ENCODE peak calls at places on chromosomes 5 and 9, in four cellular contexts. F is lower leg skin, J is brain microvascular endothelial cell, E is epithelial cell of esophagus. N is an unnamed sample.
A peak's percentile ranks its signal among the peaks of the same experiment; 100 is the strongest.

GRCh38 chr5:108148715-108149139 is 233.2 kb downstream of the FBXL17 start:
- DNase-seq in F (no peak), J (peak; percentile 32), E (peak; percentile 24), N (peak; percentile 0)

GRCh38 chr5:98541641-98542040 is 231.8 kb upstream of the RGMB start:
- DNase-seq in F (no peak), J (no peak), E (no peak), N (no peak)

GRCh38 chr5:963673-964531 is 44.7 kb upstream of the NKD2 start:
- DNase-seq in F (peak; percentile 84), J (no peak), E (no peak), N (no peak)

GRCh38 chr9:89367726-89368437 is 49.6 kb downstream of the SECISBP2 start:
- DNase-seq in F (no peak), J (no peak), E (no peak), N (no peak)

GRCh38 chr5:128349044-128349629 is 188.9 kb downstream of the FBN2 start:
- DNase-seq in F (no peak), J (no peak), E (peak; percentile 98), N (no peak)

GRCh38 chr9:127166651-127167524 is 44.5 kb upstream of the ANGPTL2 start:
- DNase-seq in F (peak; percentile 84), J (no peak), E (peak; percentile 98), N (no peak)

GRCh38 chr9:73738741-73739530 is 587.3 kb downstream of the ANXA1 start:
- DNase-seq in F (no peak), J (no peak), E (no peak), N (no peak)

GRCh38 chr5:168314735-168315411 is 23.4 kb downstream of the WWC1 start:
- DNase-seq in F (no peak), J (peak; percentile 85), E (peak; percentile 93), N (peak; percentile 89)

GRCh38 chr9:20640331-20641187 is 18.3 kb upstream of the MLLT3 start:
- DNase-seq in F (peak; percentile 86), J (peak; percentile 13), E (peak; percentile 89), N (peak; percentile 65)

GRCh38 chr5:98877600-98877999 is 51.2 kb downstream of the CHD1 start:
- DNase-seq in F (no peak), J (no peak), E (no peak), N (no peak)

GRCh38 chr9:13755551-13755950 is 476.1 kb upstream of the MPDZ start:
- DNase-seq in F (no peak), J (no peak), E (peak; percentile 27), N (no peak)

GRCh38 chr9:101176384-101176783 is 147.9 kb downstream of the PLPPR1 start:
- DNase-seq in F (no peak), J (no peak), E (no peak), N (no peak)

GRCh38 chr5:168820776-168821302 is 241.7 kb upstream of the PANK3 start:
- DNase-seq in F (no peak), J (no peak), E (no peak), N (no peak)

GRCh38 chr5:64973226-64973625 is 204.5 kb downstream of the CWC27 start:
- DNase-seq in F (no peak), J (no peak), E (no peak), N (no peak)

GRCh38 chr5:95178046-95178651 is 106.7 kb downstream of the MCTP1 start:
- DNase-seq in F (no peak), J (peak; percentile 85), E (no peak), N (peak; percentile 68)

GRCh38 chr9:127022913-127023665 is 99.3 kb downstream of the ANGPTL2 start:
- DNase-seq in F (no peak), J (no peak), E (no peak), N (no peak)

GRCh38 chr5:58317808-58318207 is 142.1 kb downstream of the PLK2 start:
- DNase-seq in F (no peak), J (no peak), E (no peak), N (no peak)

GRCh38 chr9:18023332-18023731 is 444.5 kb downstream of the SH3GL2 start:
- DNase-seq in F (no peak), J (peak; percentile 2), E (no peak), N (no peak)

GRCh38 chr9:77455312-77455927 is 192.7 kb downstream of the GNA14 start:
- DNase-seq in F (no peak), J (no peak), E (peak; percentile 54), N (no peak)

GRCh38 chr9:123643518-123643917 is 286.4 kb downstream of the DENND1A start:
- DNase-seq in F (no peak), J (no peak), E (peak; percentile 75), N (no peak)

GRCh38 chr5:95809414-95809960 is 13.0 kb downstream of the GLRX start:
- DNase-seq in F (no peak), J (no peak), E (no peak), N (no peak)

GRCh38 chr5:109743770-109744212 is 54.1 kb downstream of the MAN2A1 start:
- DNase-seq in F (no peak), J (peak; percentile 96), E (peak; percentile 92), N (peak; percentile 77)

DNA sequence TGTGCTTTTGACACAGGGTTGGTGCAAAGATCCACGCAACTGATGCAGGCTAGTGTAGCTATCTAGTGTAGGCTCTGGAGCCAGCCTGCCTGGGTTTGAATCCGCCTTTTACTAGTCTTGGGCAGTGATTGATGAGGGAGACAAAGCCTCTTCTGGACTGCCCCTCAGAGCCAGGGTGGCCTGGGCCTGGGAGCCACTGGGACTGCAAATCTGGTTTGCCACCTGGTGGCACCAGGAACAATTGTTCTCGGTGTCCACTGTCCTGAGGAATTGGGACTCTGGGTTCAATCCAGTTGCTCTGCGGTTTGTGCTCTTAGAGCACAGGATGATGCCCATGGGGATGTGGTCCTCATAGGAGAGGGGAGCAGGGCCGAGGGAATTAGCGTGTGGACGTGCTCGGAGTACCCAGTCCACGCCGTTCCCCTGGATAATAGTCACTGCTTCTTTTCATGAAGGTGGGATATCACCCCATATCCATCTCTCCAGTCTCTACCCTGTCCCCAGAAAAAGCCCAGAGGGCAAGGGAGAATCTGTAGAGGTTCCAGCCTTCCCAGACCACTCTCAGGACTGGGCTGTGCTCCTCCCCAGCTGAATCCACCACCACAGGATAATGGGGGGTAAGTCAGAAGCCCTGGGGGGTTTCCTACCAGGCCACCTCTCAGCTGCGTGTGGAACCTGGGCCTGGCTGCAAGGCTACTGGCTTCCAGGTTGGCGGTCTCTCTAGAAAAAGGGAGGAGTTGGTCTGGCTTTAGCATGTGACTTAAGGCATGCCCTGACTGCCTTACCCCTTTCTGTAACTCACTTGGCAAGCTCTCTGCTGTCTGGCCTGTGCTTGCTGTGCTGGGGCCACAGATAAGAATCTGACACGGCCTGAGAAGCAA is 1.9 kb downstream of the B4GALT7 start:
- DNase-seq in F (peak; percentile 74), J (no peak), E (no peak), N (no peak)
- H3K4me3 ChIP-seq in F (no peak overlapping the region), J (no peak overlapping the region), E (no peak overlapping the region), N (no peak overlapping the region)

GRCh38 chr9:133441571-133441970 is 18.2 kb upstream of the CACFD1 start:
- DNase-seq in F (no peak), J (no peak), E (no peak), N (no peak)

GRCh38 chr9:133439337-133439736 is 17.2 kb downstream of the ADAMTS13 start:
- DNase-seq in F (no peak), J (no peak), E (no peak), N (no peak)

GRCh38 chr9:133440884-133441283 is 18.7 kb downstream of the ADAMTS13 start:
- DNase-seq in F (no peak), J (no peak), E (peak; percentile 23), N (no peak)

GRCh38 chr9:133436706-133437105 is 14.5 kb downstream of the ADAMTS13 start:
- DNase-seq in F (no peak), J (no peak), E (no peak), N (no peak)

GRCh38 chr9:133437753-133438531 is 15.8 kb downstream of the ADAMTS13 start:
- DNase-seq in F (no peak), J (no peak), E (peak; percentile 19), N (no peak)
- TF ChIP-seq CTCF in F (no peak), J (no peak), E (peak; percentile 29), N (no peak)

DNA sequence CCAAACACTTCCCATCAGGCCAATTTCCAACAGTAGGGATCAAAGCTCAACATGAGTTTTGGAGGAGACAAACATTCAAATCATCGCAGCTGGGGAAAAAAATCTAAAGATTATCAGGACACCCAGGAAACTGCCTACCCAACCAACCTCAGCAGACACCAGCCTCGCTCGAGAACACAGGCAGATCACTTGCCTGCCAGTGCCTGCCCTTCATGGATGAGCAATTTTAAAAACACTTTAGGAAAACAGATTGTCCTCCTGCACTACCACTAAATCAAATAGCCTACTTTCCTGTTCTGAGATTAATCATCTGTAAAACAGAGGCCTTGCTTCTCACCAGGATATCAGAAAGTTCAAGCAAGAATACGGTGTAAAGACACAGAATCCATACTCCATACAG is 14.7 kb upstream of the TMEM174 start:
- DNase-seq in F (no peak), J (no peak), E (peak; percentile 56), N (no peak)
- H3K4me3 ChIP-seq in F (no peak overlapping the region), J (no peak overlapping the region), E (no peak overlapping the region), N (no peak overlapping the region)

GRCh38 chr9:137665697-137666504 is 47.1 kb downstream of the EHMT1 start:
- DNase-seq in F (no peak), J (peak; percentile 32), E (no peak), N (no peak)
- TF ChIP-seq CTCF in F (no peak), J (peak; percentile 41), E (no peak), N (peak; percentile 38)

GRCh38 chr9:132001550-132001949 is 78.1 kb downstream of the MED27 start:
- DNase-seq in F (no peak), J (no peak), E (no peak), N (no peak)
- H3K4me3 ChIP-seq in F (no peak overlapping the region), J (no peak overlapping the region), E (no peak overlapping the region), N (no peak overlapping the region)

DNA sequence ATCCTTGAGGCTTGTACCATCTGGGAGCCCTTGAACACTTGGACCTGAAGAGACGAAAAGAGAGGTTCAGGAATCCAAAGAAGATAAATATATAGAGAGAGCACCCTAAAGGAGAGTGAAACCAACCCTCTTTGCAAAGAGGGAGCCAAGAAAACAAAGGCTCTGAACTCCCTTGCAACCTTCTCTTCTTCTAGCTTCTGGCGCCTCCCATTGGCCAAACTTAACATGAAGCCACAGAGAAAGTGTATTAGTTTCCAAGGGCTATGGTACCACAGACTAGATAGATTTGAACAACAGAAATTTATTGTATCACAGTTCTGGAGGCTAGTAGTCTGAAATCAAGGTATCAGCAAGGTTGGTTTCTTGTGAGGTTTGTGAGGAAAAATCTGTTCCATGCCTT is 175.1 kb downstream of the HCN1 start:
- DNase-seq in F (no peak), J (no peak), E (peak; percentile 3), N (peak; percentile 39)
- TF ChIP-seq CTCF in F (no peak), J (peak; percentile 15), E (no peak), N (peak; percentile 64)

DNA sequence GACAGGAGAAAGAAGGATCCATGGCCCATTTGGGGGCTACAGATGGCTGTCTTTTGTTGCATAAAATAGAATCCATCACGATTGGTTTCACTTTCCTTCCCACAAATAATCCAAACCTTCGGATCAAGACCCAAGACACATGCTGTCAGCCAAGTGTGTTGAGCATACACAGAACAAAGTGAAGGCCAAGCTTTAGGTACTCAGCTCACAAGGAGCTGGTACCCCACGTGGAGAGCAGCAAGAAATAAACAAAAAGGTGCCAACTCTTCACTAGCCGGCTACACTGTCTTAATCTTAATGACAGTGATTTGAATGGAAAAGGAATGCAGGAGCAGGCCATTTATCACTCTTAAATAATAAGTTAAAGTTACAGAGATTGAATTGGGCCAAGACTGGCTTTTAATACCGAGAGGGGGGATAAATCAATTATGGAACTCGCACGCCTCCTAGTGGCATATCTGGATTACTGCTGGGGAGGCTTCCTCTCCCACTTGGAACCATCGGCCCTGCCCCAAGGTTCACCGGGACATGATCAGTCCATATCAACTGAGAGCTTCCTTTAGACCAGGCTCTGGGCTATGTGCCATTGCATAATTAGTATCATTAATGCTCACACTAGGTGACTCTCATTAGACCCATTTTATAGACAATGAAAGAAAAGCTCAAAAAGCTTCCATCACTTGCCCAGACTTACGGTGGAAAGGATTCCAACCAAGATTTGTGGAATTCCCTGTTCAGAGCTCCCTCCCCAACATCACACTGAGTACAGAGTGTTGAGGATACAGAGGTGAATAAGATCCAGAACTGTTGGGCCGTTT is 94.0 kb downstream of the ACTL7B start:
- DNase-seq in F (peak; percentile 91), J (peak; percentile 54), E (peak; percentile 73), N (peak; percentile 32)
- H3K4me3 ChIP-seq in F (no peak overlapping the region), J (no peak overlapping the region), E (no peak overlapping the region), N (no peak overlapping the region)

N was measured in astrocyte of the cerebellum.